ENCODE peak calls at places on chromosomes 2 and 18, in four cellular contexts. F, L, W and Z are unnamed samples.

GRCh38 chr2:78699696-78700095 is 325.8 kb upstream of the REG3G start:
- DNase-seq in F (no peak), W (no peak), L (no peak), Z (no peak)

GRCh38 chr2:205650931-205651330 is 31.4 kb upstream of the NRP2 start:
- DNase-seq in L (no peak), W (no peak), F (no peak), Z (no peak)

GRCh38 chr2:241188386-241189092 is at the start of gene ANO7:
- DNase-seq in W (no peak), F (no peak), L (no peak), Z (no peak)

GRCh38 chr18:3528251-3528650 is 78.3 kb downstream of the TGIF1 start:
- DNase-seq in F (no peak), W (no peak), L (no peak), Z (no peak)

GRCh38 chr2:207930747-207931146 is 94.6 kb downstream of the PLEKHM3 start:
- DNase-seq in L (no peak), W (no peak), F (peak; percentile 81), Z (no peak)

GRCh38 chr18:73563345-73563744 is 584.3 kb downstream of the FBXO15 start:
- DNase-seq in F (no peak), W (no peak), L (no peak), Z (no peak)

GRCh38 chr2:62313433-62314227 is 117.7 kb downstream of the B3GNT2 start:
- DNase-seq in W (no peak), L (no peak), F (no peak), Z (no peak)

GRCh38 chr18:63970803-63971191 is 916 bp downstream of the SERPINB8 start:
- DNase-seq in W (peak; percentile 66), L (no peak), F (peak; percentile 36), Z (no peak)

GRCh38 chr2:85601771-85602475 is 575 bp downstream of the TMEM150A start:
- DNase-seq in F (peak; percentile 82), L (no peak), W (peak; percentile 90), Z (peak; percentile 79)

GRCh38 chr18:52334896-52335295 is 5.1 kb upstream of the DCC start:
- DNase-seq in L (no peak), W (no peak), F (no peak), Z (no peak)

GRCh38 chr2:105397959-105398521 is 811 bp downstream of the FHL2 start:
- DNase-seq in L (peak; percentile 33), F (no peak), W (no peak), Z (peak; percentile 21)

GRCh38 chr2:84878896-84879594 is 1.8 kb downstream of the TRABD2A start:
- DNase-seq in L (no peak), F (no peak), W (no peak), Z (peak; percentile 46)

GRCh38 chr2:180540761-180541160 is 439.6 kb upstream of the UBE2E3 start:
- DNase-seq in W (no peak), F (no peak), L (no peak), Z (no peak)

GRCh38 chr2:239037559-239037910 is 189.7 kb downstream of the TWIST2 start:
- DNase-seq in F (no peak), W (no peak), L (no peak), Z (no peak)

GRCh38 chr2:236969767-236970655 is 115.7 kb upstream of the COPS8 start:
- DNase-seq in W (no peak), F (no peak), L (no peak), Z (no peak)

GRCh38 chr2:144513388-144514100 is 6.4 kb downstream of the ZEB2 start:
- DNase-seq in L (peak; percentile 48), F (no peak), W (peak; percentile 56), Z (no peak)

GRCh38 chr2:62254424-62255266 is 58.7 kb downstream of the B3GNT2 start:
- DNase-seq in F (no peak), L (no peak), W (no peak), Z (no peak)

GRCh38 chr2:222738759-222739292 is 67.4 kb downstream of the MOGAT1 start:
- DNase-seq in W (no peak), L (no peak), F (no peak), Z (peak; percentile 50)

GRCh38 chr2:135030826-135031225 is 16.4 kb downstream of the MAP3K19 start:
- DNase-seq in L (peak; percentile 35), W (no peak), F (peak; percentile 11), Z (no peak)

GRCh38 chr2:45029215-45029614 is 20.0 kb upstream of the SIX2 start:
- DNase-seq in F (no peak), L (no peak), W (no peak), Z (no peak)

GRCh38 chr2:204468689-204469429 is 76.4 kb upstream of the PARD3B start:
- DNase-seq in L (no peak), W (no peak), F (no peak), Z (no peak)

GRCh38 chr2:167192833-167193232 is 304.6 kb downstream of the XIRP2 start:
- DNase-seq in L (no peak), W (no peak), F (no peak), Z (no peak)

GRCh38 chr2:71557321-71557720 is 104.0 kb downstream of the DYSF start:
- DNase-seq in F (no peak), L (no peak), W (peak; percentile 23), Z (no peak)
- TF ChIP-seq CTCF in F (no peak), L (no peak), W (no peak), Z (no peak)

GRCh38 chr2:230879271-230879882 is 14.6 kb downstream of the ITM2C start:
- DNase-seq in W (no peak), L (no peak), F (no peak), Z (no peak)

GRCh38 chr2:230877737-230878598 is 13.2 kb downstream of the ITM2C start:
- DNase-seq in F (no peak), L (no peak), W (no peak), Z (no peak)

GRCh38 chr2:230879891-230880290 is 15.1 kb downstream of the ITM2C start:
- DNase-seq in W (no peak), F (no peak), L (no peak), Z (no peak)

GRCh38 chr2:230877131-230877736 is 12.5 kb downstream of the ITM2C start:
- DNase-seq in W (no peak), F (no peak), L (no peak), Z (no peak)

GRCh38 chr2:230878599-230878965 is 13.8 kb downstream of the ITM2C start:
- DNase-seq in W (no peak), L (no peak), F (no peak), Z (no peak)
- H3K4me1 ChIP-seq in W (no peaks in the 10 kb centered on the region), L (no peaks in the 10 kb centered on the region), F (no peaks in the 10 kb centered on the region), Z (no peaks in the 10 kb centered on the region)

DNA sequence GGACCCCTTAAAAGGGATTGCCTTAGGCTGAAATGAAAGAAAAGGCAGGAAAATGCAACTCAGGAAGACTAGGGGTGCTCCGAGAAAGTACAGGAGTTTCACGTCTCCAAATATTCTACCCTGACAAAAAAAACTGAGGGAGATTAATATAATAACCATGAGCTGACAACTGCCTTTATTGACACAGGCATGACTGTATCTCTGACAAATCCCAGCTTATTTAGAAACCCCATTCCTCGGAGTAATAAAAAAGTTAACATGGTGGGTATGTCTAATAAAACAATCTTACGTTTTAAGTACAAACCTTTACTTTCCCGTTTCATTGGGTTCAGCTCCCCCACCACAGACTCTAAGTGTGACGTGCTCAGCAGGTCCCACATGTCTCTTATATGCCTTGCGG is 7.9 kb upstream of the RBFA start:
- DNase-seq in L (no peak), F (no peak), W (no peak), Z (no peak)
- H3K9me3 ChIP-seq in L (peaks cover 5% of the 10 kb centered on the region), F (no peaks in the 10 kb centered on the region), W (peaks cover 67% of the 10 kb centered on the region), Z (peaks cover 64% of the 10 kb centered on the region)

DNA sequence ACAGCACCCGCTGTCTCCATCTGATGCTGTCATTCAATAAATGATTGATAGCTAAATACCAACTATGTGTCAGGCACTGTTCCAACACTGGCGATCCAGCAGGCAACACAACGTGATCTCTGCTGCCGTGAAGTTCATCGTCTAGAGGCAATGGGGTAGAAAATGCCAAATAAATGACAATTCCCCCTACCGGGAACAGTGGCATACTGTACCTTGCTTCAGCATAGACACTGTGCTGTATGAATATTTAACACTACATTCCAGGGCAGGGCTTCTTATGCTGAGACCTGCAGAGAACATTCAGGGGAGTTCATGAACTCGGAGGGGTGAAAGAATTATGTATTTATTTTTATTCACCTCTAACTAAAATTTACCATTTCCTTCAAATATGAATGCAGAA is 320.6 kb upstream of the NCKAP5 start:
- DNase-seq in L (no peak), W (no peak), F (no peak), Z (no peak)
- TF ChIP-seq CTCF in L (no peak), W (no peak), F (no peak), Z (no peak)

GRCh38 chr18:48931680-48932461 is 18.9 kb downstream of the SMAD7 start:
- DNase-seq in F (peak; percentile 33), W (no peak), L (peak; percentile 46), Z (no peak)

GRCh38 chr18:48934400-48934707 is 16.4 kb downstream of the SMAD7 start:
- DNase-seq in L (no peak), W (no peak), F (no peak), Z (no peak)

GRCh38 chr18:48932462-48932818 is 18.3 kb downstream of the SMAD7 start:
- DNase-seq in L (no peak), F (no peak), W (no peak), Z (no peak)

GRCh38 chr18:48933578-48934399 is 17.0 kb downstream of the SMAD7 start:
- DNase-seq in L (peak; percentile 63), W (no peak), F (peak; percentile 27), Z (no peak)

GRCh38 chr18:48932822-48933510 is 17.8 kb downstream of the SMAD7 start:
- DNase-seq in L (peak; percentile 29), F (peak; percentile 28), W (no peak), Z (no peak)
- H3K4me1 ChIP-seq in L (peaks cover 75% of the 10 kb centered on the region), F (peaks cover 88% of the 10 kb centered on the region), W (peaks cover 86% of the 10 kb centered on the region), Z (no peaks in the 10 kb centered on the region)

GRCh38 chr2:89820248-89820647 is 1128.8 kb downstream of the RPIA start:
- DNase-seq in W (no peak), F (no peak), L (no peak), Z (no peak)

GRCh38 chr2:89818873-89819272 is 1127.4 kb downstream of the RPIA start:
- DNase-seq in W (no peak), F (no peak), L (no peak), Z (no peak)

GRCh38 chr2:89823556-89823955 is 1132.1 kb downstream of the RPIA start:
- DNase-seq in W (no peak), F (no peak), L (no peak), Z (no peak)

GRCh38 chr2:89821455-89821945 is 1130.0 kb downstream of the RPIA start:
- DNase-seq in F (no peak), L (no peak), W (no peak), Z (no peak)

DNA sequence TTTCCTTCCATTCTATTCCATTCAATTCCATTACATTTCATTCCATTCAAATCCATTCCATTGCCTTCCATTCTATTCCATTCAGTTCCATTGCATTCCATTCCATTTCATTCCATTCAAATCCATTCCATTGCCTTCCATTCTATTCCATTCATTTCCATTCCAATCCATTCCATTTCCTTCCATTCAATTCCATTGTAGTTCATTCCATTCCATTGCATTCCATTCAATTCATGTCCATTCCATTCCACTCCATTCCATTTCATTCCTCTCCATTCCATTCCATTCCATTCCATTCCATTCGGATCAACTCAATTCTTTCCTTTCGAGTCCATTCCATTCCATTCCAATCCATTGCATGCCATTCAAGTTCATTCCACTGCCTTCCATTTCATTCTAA is 1128.3 kb downstream of the RPIA start:
- DNase-seq in L (no peak), F (no peak), W (no peak), Z (no peak)
- H3K9me3 ChIP-seq in L (peaks cover 52% of the 10 kb centered on the region), F (no peaks in the 10 kb centered on the region), W (peaks cover 41% of the 10 kb centered on the region), Z (peaks cover 57% of the 10 kb centered on the region)

GRCh38 chr2:75155115-75155514 is 44.2 kb downstream of the TACR1 start:
- DNase-seq in L (no peak), W (no peak), F (no peak), Z (no peak)

GRCh38 chr2:75153221-75153620 is 46.1 kb downstream of the TACR1 start:
- DNase-seq in L (no peak), F (no peak), W (no peak), Z (no peak)

GRCh38 chr2:75162897-75163296 is 36.4 kb downstream of the TACR1 start:
- DNase-seq in L (no peak), F (no peak), W (no peak), Z (no peak)

GRCh38 chr2:75157435-75157834 is 41.9 kb downstream of the TACR1 start:
- DNase-seq in F (no peak), L (no peak), W (no peak), Z (no peak)
- TF ChIP-seq CTCF in F (no peak), L (no peak), W (no peak), Z (no peak)